ENCODE peak calls at places on chromosomes 2 and 18, in five cellular contexts. G is choroid plexus epithelial cell, A is BJ, H is skeletal muscle cell, D is BE2C. O is an unnamed sample.

GRCh38 chr18:12841070-12841469 is 43.0 kb downstream of the PTPN2 start:
- DNase-seq in G (no peak), A (no peak), H (no peak), D (no peak), O (no peak)

GRCh38 chr2:20562540-20563225 is 88.2 kb downstream of the HS1BP3 start:
- DNase-seq in G (no peak), A (no peak), H (no peak), D (peak), O (no peak)

GRCh38 chr18:28404721-28405120 is 227.8 kb upstream of the CDH2 start:
- DNase-seq in G (no peak), A (no peak), H (no peak), D (no peak), O (no peak)

GRCh38 chr2:60998628-60999545 is 18.6 kb upstream of the PEX13 start:
- DNase-seq in G (peak), A (no peak), H (no peak), D (no peak), O (peak)

GRCh38 chr18:8706981-8707940 is 1.9 kb downstream of the MTCL1 start:
- DNase-seq in G (peak), A (no peak), H (no peak), D (peak), O (peak)

GRCh38 chr2:85871494-85872164 is 17.2 kb downstream of the ST3GAL5 start:
- DNase-seq in G (no peak), A (no peak), H (no peak), D (no peak), O (no peak)

GRCh38 chr18:58257461-58257860 is 213.4 kb downstream of the NEDD4L start:
- DNase-seq in G (peak), A (no peak), H (peak), D (no peak), O (no peak)

GRCh38 chr2:11344956-11345671 is 678 bp upstream of the ROCK2 start:
- DNase-seq in G (peak), A (peak), H (peak), D (peak), O (peak)

GRCh38 chr2:160225722-160226121 is 25.6 kb upstream of the ITGB6 start:
- DNase-seq in G (no peak), A (no peak), H (no peak), D (peak), O (no peak)

GRCh38 chr2:66436546-66436945 is 1.6 kb downstream of the MEIS1 start:
- DNase-seq in G (no peak), A (no peak), H (no peak), D (no peak), O (no peak)

DNA sequence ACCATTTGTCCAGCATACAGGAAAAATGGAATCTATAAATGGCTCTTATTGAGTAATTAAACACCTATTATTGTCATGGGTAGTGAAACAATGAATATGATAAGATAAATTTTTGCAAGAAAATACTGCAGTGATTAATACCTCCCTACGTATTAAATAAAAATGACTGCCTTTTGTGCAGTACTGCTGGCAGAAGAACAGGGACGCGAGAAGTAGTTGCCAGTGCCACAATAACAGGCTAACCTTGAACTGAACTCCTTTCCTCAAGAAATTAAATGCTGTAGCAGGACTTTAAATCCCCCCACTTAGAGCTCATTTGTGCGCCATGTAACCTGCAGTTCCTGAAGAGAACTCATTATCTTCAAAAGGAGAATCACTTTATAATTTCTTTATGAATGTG is 24.6 kb downstream of the FIGN start:
- DNase-seq in G (no peak), A (no peak), H (no peak), D (no peak), O (no peak)
- H3K4me3 ChIP-seq in G (no peak), A (no peak), H (no peak), D (no peak), O (no peak)

DNA sequence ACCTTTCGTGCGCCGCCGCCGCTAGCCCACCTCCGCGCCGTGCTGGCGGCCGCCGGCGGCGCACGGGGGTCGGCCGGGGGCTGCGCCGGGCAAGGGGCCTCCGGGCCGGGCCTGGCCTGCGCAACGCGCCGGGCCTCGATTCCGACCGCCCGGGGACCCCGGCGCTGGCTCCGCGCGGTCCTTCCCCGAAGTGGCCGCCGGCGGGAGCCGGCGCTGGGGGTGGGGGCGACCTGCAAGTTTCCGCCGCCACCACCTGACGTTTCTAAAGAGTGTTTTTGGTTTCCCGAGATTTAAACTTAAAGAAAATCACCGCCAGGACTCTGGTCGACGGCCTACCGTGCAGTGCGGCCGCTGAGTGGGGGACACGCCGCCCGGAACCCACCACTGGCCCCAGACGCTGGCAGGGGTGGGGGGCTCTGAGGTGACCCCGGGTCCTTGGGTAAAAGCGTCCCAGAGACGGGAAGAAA is 3.8 kb upstream of the GATA6 start:
- DNase-seq in G (no peak), A (no peak), H (no peak), D (no peak), O (no peak)
- H3K4me3 ChIP-seq in G (peak), A (no peak), H (no peak), D (no peak), O (no peak)

GRCh38 chr2:62177392-62178026 is 18.4 kb upstream of the B3GNT2 start:
- DNase-seq in G (no peak), A (no peak), H (no peak), D (no peak), O (no peak)

GRCh38 chr2:62180960-62181359 is 15.0 kb upstream of the B3GNT2 start:
- DNase-seq in G (no peak), A (no peak), H (no peak), D (no peak), O (no peak)

GRCh38 chr2:62178741-62179271 is 17.1 kb upstream of the B3GNT2 start:
- DNase-seq in G (peak), A (no peak), H (no peak), D (no peak), O (no peak)

GRCh38 chr2:62176771-62177170 is 19.1 kb upstream of the B3GNT2 start:
- DNase-seq in G (no peak), A (no peak), H (no peak), D (no peak), O (no peak)

GRCh38 chr2:62175728-62176127 is 20.2 kb upstream of the B3GNT2 start:
- DNase-seq in G (no peak), A (no peak), H (no peak), D (peak), O (no peak)
- H3K4me3 ChIP-seq in G (no peak), A (no peak), H (no peak), D (peak), O (no peak)

GRCh38 chr2:113176696-113177355 is 3.1 kb downstream of the PSD4 start:
- DNase-seq in G (no peak), A (no peak), H (no peak), D (no peak), O (no peak)
- H3K4me3 ChIP-seq in G (no peak), A (no peak), H (no peak), D (no peak), O (no peak)

DNA sequence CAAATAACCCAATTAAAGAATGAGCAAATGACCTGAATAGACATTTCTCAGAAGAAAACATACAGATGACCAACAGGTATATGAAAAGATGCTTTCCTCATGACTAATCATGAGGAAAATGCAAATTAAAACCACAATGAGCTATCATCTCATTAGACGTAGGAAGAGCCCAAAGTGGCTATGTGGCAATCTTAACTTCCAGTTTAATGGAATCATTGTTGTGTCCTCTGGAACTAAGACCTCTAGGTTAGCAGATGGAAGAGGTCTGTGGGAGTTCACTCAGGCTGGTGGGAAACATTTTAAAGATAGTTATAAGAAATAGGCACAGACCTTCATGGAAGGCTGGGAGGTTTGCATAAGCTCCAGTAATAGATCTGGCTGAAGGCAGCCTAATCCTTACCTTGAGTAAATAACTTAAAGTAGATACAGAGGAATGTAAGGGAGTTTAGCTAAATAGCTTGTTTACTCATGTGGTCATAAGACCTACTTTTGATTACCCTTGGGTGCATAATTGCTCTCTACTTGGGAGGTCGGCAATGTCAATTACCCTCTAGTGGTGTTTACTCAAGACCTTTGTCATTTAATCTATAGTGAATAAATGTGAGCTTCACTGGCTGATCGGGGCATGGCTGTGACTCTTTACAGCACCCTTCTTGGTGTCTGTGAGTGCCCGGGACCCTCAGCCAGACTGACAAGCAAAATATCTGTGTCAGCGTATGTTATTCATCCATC is 119.0 kb downstream of the GULP1 start:
- DNase-seq in G (no peak), A (no peak), H (no peak), D (no peak), O (no peak)
- H3K4me3 ChIP-seq in G (no peak), A (no peak), H (no peak), D (no peak), O (no peak)

GRCh38 chr2:10078704-10079191 is 1.5 kb downstream of the CYS1 start:
- DNase-seq in G (peak), A (peak), H (no peak), D (no peak), O (no peak)
- H3K4me3 ChIP-seq in G (peak), A (peak), H (peak), D (no peak), O (peak)

DNA sequence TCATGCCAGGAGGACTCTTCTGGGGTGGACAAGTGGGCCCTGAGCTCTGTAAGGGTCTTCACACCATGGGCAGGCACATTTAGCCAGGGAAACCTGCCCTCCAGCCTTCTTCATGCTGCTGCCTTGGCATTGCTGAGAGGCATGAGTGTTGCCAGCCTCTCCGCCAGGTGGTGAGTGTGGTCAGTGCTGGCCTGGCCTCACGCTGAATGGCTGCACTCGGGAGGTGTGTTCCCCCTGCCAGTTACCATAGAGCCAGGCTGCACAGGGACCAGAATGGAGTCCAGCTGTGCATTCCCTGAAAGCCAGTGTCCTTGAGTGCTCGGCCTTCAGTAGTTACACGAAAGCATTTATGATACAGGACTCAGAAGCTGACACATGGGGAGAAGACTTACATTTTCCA is 139.7 kb downstream of the ATP9B start:
- DNase-seq in G (no peak), A (no peak), H (no peak), D (no peak), O (no peak)
- H3K4me3 ChIP-seq in G (no peak), A (no peak), H (no peak), D (no peak), O (no peak)

GRCh38 chr2:8584174-8585066 is 97.4 kb upstream of the ID2 start:
- DNase-seq in G (no peak), A (no peak), H (no peak), D (no peak), O (no peak)
- H3K4me3 ChIP-seq in G (no peak), A (no peak), H (peak), D (no peak), O (no peak)

O was measured in HFF-Myc.